ENCODE peak calls at places on chromosomes 6 and 20, in eight cellular contexts. H is left lung, P is GM12878, C is tibial artery, R is left ventricle myocardium inferior, L is kidney, X is cardiac muscle cell, Q is OCI-LY7. O is an unnamed sample.

GRCh38 chr6:151765444-151765886 is 42.0 kb upstream of the ESR1 start:
- DNase-seq in H (no peak), P (no peak), C (no peak), R (no peak), L (no peak), X (peak), Q (peak), O (peak)

GRCh38 chr6:113049190-113049589 is 702.1 kb downstream of the RFPL4B start:
- DNase-seq in H (no peak), P (no peak), C (no peak), R (no peak), L (no peak), X (no peak), Q (no peak), O (no peak)

GRCh38 chr6:36984581-36985383 is 1.2 kb downstream of the MTCH1 start:
- DNase-seq in H (peak), P (no peak), C (peak), R (no peak), L (no peak), X (peak), Q (no peak), O (no peak)

GRCh38 chr20:37244572-37244957 is 17.0 kb downstream of the GHRH start:
- DNase-seq in H (no peak), P (no peak), C (no peak), R (no peak), L (no peak), X (no peak), Q (no peak), O (no peak)

GRCh38 chr6:164005312-164005711 is 590.8 kb downstream of the QKI start:
- DNase-seq in H (no peak), P (no peak), C (no peak), R (no peak), L (no peak), X (no peak), Q (no peak), O (no peak)

GRCh38 chr6:1962201-1962600 is 283.2 kb downstream of the GMDS start:
- DNase-seq in H (no peak), P (no peak), C (no peak), R (no peak), L (no peak), X (no peak), Q (no peak), O (no peak)

GRCh38 chr6:49966334-49966733 is 2.4 kb upstream of the DEFB114 start:
- DNase-seq in H (no peak), P (no peak), C (no peak), R (no peak), L (no peak), X (no peak), Q (no peak), O (no peak)

GRCh38 chr6:154960299-154960796 is 34.8 kb upstream of the TIAM2 start:
- DNase-seq in H (no peak), P (no peak), C (peak), R (peak), L (no peak), X (no peak), Q (no peak), O (no peak)

GRCh38 chr6:84967389-84967788 is 203.0 kb upstream of the TBX18 start:
- DNase-seq in H (no peak), P (no peak), C (no peak), R (no peak), L (no peak), X (peak), Q (peak), O (no peak)

GRCh38 chr6:102793752-102794151 is 1400.2 kb downstream of the GRIK2 start:
- DNase-seq in H (no peak), P (no peak), C (no peak), R (no peak), L (no peak), X (no peak), Q (no peak), O (no peak)

GRCh38 chr6:169858935-169859351 is 107.5 kb downstream of the ERMARD start:
- DNase-seq in H (no peak), P (no peak), C (no peak), R (no peak), L (no peak), X (no peak), Q (no peak), O (no peak)

GRCh38 chr6:119079288-119079809 is 885 bp upstream of the FAM184A start:
- DNase-seq in H (no peak), P (no peak), C (no peak), R (no peak), L (no peak), X (peak), Q (no peak), O (no peak)

GRCh38 chr6:78810146-78810545 is 57.2 kb upstream of the IRAK1BP1 start:
- DNase-seq in H (no peak), P (no peak), C (no peak), R (no peak), L (no peak), X (peak), Q (no peak), O (peak)

GRCh38 chr6:150006961-150007464 is 18.3 kb downstream of the RAET1L start:
- DNase-seq in H (no peak), P (no peak), C (peak), R (no peak), L (no peak), X (peak), Q (peak), O (peak)

GRCh38 chr20:61722146-61722678 is 343.5 kb downstream of the TAF4 start:
- DNase-seq in H (no peak), P (no peak), C (no peak), R (no peak), L (no peak), X (no peak), Q (no peak), O (no peak)

GRCh38 chr6:113439861-113440260 is 417.3 kb upstream of the MARCKS start:
- DNase-seq in H (no peak), P (no peak), C (no peak), R (no peak), L (no peak), X (no peak), Q (no peak), O (no peak)

GRCh38 chr20:4260102-4260501 is 244.7 kb upstream of the RNF24 start:
- DNase-seq in H (no peak), P (no peak), C (no peak), R (no peak), L (no peak), X (no peak), Q (no peak), O (no peak)

GRCh38 chr6:41936073-41936837 is 5.4 kb downstream of the CCND3 start:
- DNase-seq in H (peak), P (peak), C (peak), R (peak), L (peak), X (peak), Q (peak), O (peak)

GRCh38 chr6:147904416-147904815 is 395.9 kb downstream of the SAMD5 start:
- DNase-seq in H (no peak), P (no peak), C (no peak), R (no peak), L (no peak), X (no peak), Q (no peak), O (no peak)

GRCh38 chr6:10138917-10139316 is 276.0 kb downstream of the TFAP2A start:
- DNase-seq in H (no peak), P (no peak), C (no peak), R (no peak), L (no peak), X (no peak), Q (no peak), O (no peak)

GRCh38 chr20:50980851-50981713 is 22.5 kb downstream of the MOCS3 start:
- DNase-seq in H (peak), P (peak), C (no peak), R (no peak), L (no peak), X (peak), Q (peak), O (peak)

GRCh38 chr6:28424163-28424562 is 19.1 kb downstream of the ZSCAN23 start:
- DNase-seq in H (no peak), P (no peak), C (no peak), R (no peak), L (no peak), X (no peak), Q (no peak), O (no peak)

GRCh38 chr20:44461142-44461802 is 14.4 kb upstream of the TTPAL start:
- DNase-seq in H (no peak), P (no peak), C (no peak), R (no peak), L (no peak), X (no peak), Q (no peak), O (no peak)

GRCh38 chr20:6501061-6501460 is 266.4 kb upstream of the BMP2 start:
- DNase-seq in H (no peak), P (no peak), C (no peak), R (no peak), L (no peak), X (peak), Q (no peak), O (no peak)

GRCh38 chr6:132661906-132662305 is 2.9 kb upstream of the TAAR1 start:
- DNase-seq in H (no peak), P (no peak), C (no peak), R (no peak), L (no peak), X (no peak), Q (no peak), O (no peak)
- TF ChIP-seq CTCF in H (no peak), P (no peak), C (no peak), R (no peak), L (no peak), X (no peak), Q (no peak), O (no peak)

GRCh38 chr6:70900061-70900460 is 56.8 kb downstream of the B3GAT2 start:
- DNase-seq in H (no peak), P (no peak), C (no peak), R (no peak), L (no peak), X (no peak), Q (no peak), O (no peak)

GRCh38 chr6:70905676-70906075 is 51.2 kb downstream of the B3GAT2 start:
- DNase-seq in H (no peak), P (no peak), C (no peak), R (no peak), L (no peak), X (no peak), Q (no peak), O (no peak)

GRCh38 chr6:70903665-70904452 is 53.0 kb downstream of the B3GAT2 start:
- DNase-seq in H (no peak), P (no peak), C (no peak), R (no peak), L (no peak), X (no peak), Q (no peak), O (no peak)

DNA sequence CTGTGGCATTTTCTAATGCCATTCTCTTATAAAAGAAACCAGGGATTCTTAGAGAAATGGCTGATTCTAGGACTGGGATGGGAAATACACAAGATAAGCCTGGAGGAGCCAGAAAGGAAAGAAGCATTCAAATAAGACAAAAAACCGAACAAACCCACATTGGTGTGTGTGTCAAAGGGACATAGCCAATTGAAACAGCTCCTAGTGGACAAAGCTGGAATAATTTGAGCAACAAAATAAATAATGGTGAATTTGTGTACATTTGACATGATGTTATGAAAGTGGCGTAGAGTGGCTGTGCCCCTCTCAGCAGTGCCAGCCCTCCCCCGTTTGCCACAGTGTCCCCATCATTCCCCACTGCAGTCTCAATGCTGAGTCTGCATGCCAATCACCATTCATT is 55.5 kb downstream of the B3GAT2 start:
- DNase-seq in H (no peak), P (no peak), C (no peak), R (no peak), L (no peak), X (no peak), Q (no peak), O (no peak)
- TF ChIP-seq CTCF in H (no peak), P (no peak), C (no peak), R (no peak), L (no peak), X (peak), Q (peak), O (no peak)

DNA sequence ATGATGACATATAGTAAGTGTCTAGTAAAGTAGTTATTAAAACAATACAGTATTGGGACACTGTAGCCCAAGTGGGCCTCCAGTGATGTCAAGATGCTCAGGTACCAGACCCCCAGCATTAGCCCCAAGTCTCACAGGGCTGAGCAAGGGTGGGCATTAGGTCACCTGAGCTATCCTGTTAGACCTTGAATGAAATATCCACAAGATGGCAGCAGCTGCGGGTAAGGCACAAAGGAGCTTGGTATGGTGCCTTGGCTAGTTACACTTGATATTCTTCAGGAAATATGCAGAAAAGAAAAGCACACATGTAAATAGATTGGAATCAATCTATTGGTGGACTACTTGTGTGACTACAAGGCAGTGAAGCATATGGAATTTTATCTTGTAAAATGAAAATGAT is 701.8 kb upstream of the ADGRB3 start:
- DNase-seq in H (no peak), P (no peak), C (no peak), R (no peak), L (peak), X (no peak), Q (peak), O (peak)
- TF ChIP-seq CTCF in H (no peak), P (peak), C (no peak), R (no peak), L (no peak), X (no peak), Q (peak), O (no peak)

GRCh38 chr20:17021481-17021880 is 205.4 kb upstream of the PCSK2 start:
- DNase-seq in H (no peak), P (no peak), C (no peak), R (no peak), L (no peak), X (no peak), Q (no peak), O (no peak)
- TF ChIP-seq CTCF in H (no peak), P (no peak), C (no peak), R (no peak), L (no peak), X (no peak), Q (no peak), O (no peak)

DNA sequence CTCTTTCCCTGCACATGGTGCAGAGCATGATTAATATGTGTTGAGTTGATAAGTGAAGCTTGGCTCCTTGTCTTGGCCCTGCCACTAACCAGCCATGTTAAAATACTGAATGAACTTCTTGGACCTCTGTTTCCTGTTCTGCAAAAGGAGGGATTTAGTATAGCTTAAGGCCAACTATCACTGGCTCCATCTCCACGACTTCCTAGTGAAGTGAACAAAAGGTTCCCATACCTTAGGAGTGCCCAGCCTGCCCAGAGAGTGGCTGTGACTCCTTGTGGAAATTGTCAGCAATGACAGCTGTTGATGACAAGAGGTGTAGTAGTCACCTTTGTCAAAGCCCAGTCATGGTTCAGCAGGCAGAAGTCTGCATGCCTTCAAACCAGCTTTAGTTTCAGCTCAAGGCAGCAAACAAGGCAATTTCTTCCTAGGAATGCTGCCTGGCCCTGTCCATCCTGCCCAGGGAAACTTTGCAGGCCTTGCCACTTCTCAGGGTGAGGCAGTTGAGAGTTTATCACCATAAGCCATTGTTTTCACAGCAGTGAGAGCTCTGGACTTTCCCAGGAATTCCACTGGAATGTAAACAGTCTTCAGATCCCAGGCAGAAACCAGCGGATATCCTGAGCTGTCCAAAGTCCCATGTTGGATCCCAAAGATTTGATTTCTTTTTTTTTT is 169.7 kb upstream of the TNFAIP3 start:
- DNase-seq in H (no peak), P (no peak), C (no peak), R (no peak), L (no peak), X (peak), Q (no peak), O (no peak)
- TF ChIP-seq CTCF in H (no peak), P (peak), C (no peak), R (no peak), L (no peak), X (no peak), Q (no peak), O (no peak)

GRCh38 chr6:35775031-35775430 is 1.4 kb upstream of the CLPSL2 start:
- DNase-seq in H (no peak), P (no peak), C (no peak), R (no peak), L (no peak), X (no peak), Q (no peak), O (no peak)

GRCh38 chr6:35769211-35769610 is 7.2 kb upstream of the CLPSL2 start:
- DNase-seq in H (no peak), P (no peak), C (no peak), R (no peak), L (no peak), X (no peak), Q (no peak), O (no peak)

GRCh38 chr6:35776364-35777215 is at the start of gene CLPSL2:
- DNase-seq in H (no peak), P (no peak), C (no peak), R (no peak), L (no peak), X (peak), Q (no peak), O (peak)

GRCh38 chr6:35774116-35774794 is 2.1 kb upstream of the CLPSL2 start:
- DNase-seq in H (no peak), P (no peak), C (no peak), R (no peak), L (no peak), X (no peak), Q (no peak), O (no peak)

GRCh38 chr6:35771343-35771627 is 5.1 kb upstream of the CLPSL2 start:
- DNase-seq in H (no peak), P (no peak), C (no peak), R (no peak), L (no peak), X (no peak), Q (no peak), O (no peak)
- TF ChIP-seq CTCF in H (no peak), P (no peak), C (no peak), R (no peak), L (no peak), X (no peak), Q (no peak), O (no peak)

DNA sequence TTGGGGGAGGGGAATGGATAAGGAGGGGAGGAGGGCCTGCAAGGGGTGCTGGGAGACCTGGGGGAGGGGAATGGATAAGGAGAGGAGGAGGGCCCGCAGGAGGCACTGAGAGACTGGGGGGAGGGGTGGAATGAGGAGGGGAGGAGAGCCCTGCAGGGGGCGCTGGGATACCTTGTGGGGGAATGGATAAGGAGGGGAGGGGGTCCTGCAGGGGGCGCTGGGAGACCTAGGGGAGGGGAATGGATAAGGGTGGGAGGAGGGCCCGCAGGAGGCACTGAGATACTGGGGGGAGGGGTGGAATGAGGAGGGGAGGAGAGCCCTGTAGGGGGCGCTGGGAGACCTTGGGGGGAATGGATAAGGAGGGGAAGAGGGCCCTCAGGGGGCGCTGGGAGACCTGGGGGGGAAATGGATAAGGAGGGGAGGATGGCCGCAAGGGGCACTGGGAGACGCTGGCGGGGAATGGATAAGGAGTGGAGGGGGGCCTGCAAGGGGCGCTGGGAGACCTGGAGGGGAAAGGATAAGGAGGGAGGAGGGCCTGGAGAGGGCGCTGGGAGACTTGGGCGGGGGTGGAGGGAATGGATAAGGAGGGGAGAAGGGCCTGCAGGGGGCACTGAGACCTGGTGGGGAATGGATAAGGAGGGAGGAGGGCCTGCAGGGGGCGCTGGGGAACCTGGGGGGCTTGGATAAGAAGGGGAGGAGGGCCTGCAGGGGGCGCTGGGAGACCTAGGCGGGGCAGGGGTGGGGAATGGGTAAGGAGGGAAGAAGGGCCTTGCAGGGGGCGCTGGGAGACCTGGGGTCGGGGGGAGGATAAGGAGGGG is 1.3 kb upstream of the CTCFL start:
- DNase-seq in H (no peak), P (no peak), C (peak), R (no peak), L (no peak), X (no peak), Q (peak), O (peak)
- TF ChIP-seq CTCF in H (no peak), P (no peak), C (no peak), R (no peak), L (no peak), X (no peak), Q (peak), O (no peak)

O was measured in GM20000.